ENCODE peak calls at places on chromosomes 16 and 17, in four cellular contexts. Q is lower lobe of right lung, C is HFF-Myc, E is AG04450. D is an unnamed sample.

GRCh38 chr16:24515186-24515585 is 24.2 kb upstream of the RBBP6 start:
- DNase-seq in Q (no peak), C (no peak), E (no peak), D (no peak)

GRCh38 chr17:2712300-2713043 is 908 bp upstream of the CLUH start:
- DNase-seq in Q (no peak), C (no peak), E (no peak), D (no peak)

GRCh38 chr16:2842340-2843000 is 12.4 kb downstream of the ZG16B start:
- DNase-seq in Q (peak; percentile 67), C (no peak), E (no peak), D (no peak)

GRCh38 chr16:65600629-65601028 is 478.8 kb upstream of the CDH11 start:
- DNase-seq in Q (no peak), C (peak; percentile 9), E (no peak), D (no peak)

GRCh38 chr16:4316732-4317461 is 1.0 kb downstream of the GLIS2 start:
- DNase-seq in Q (peak; percentile 84), C (no peak), E (no peak), D (no peak)

GRCh38 chr16:54455021-54455725 is 168.6 kb upstream of the IRX3 start:
- DNase-seq in Q (no peak), C (no peak), E (no peak), D (no peak)

GRCh38 chr17:66281671-66282369 is 20.6 kb upstream of the PRKCA start:
- DNase-seq in Q (no peak), C (no peak), E (no peak), D (no peak)

GRCh38 chr17:74779948-74780400 is 3.8 kb upstream of the NAT9 start:
- DNase-seq in Q (peak; percentile 85), C (no peak), E (no peak), D (no peak)

GRCh38 chr16:35370617-35371016 is 1911.2 kb downstream of the TP53TG3F start:
- DNase-seq in Q (no peak), C (no peak), E (no peak), D (no peak)

GRCh38 chr16:70661534-70661917 is 15.2 kb downstream of the IL34 start:
- DNase-seq in Q (no peak), C (no peak), E (no peak), D (no peak)

GRCh38 chr16:85187002-85187401 is 74.7 kb upstream of the CIBAR2 start:
- DNase-seq in Q (no peak), C (no peak), E (no peak), D (no peak)

GRCh38 chr17:62876664-62877411 is 68.7 kb upstream of the MARCHF10 start:
- DNase-seq in Q (no peak), C (no peak), E (no peak), D (no peak)

GRCh38 chr17:36837616-36838272 is 99.5 kb upstream of the LHX1 start:
- DNase-seq in Q (no peak), C (no peak), E (no peak), D (no peak)

GRCh38 chr17:35368086-35368824 is 5.2 kb downstream of the SLFN11 start:
- DNase-seq in Q (no peak), C (no peak), E (no peak), D (no peak)

GRCh38 chr17:44878627-44879221 is 20.5 kb downstream of the EFTUD2 start:
- DNase-seq in Q (no peak), C (no peak), E (no peak), D (no peak)

GRCh38 chr16:4846503-4846900 is 586 bp downstream of the GLYR1 start:
- DNase-seq in Q (peak; percentile 73), C (no peak), E (no peak), D (no peak)

DNA sequence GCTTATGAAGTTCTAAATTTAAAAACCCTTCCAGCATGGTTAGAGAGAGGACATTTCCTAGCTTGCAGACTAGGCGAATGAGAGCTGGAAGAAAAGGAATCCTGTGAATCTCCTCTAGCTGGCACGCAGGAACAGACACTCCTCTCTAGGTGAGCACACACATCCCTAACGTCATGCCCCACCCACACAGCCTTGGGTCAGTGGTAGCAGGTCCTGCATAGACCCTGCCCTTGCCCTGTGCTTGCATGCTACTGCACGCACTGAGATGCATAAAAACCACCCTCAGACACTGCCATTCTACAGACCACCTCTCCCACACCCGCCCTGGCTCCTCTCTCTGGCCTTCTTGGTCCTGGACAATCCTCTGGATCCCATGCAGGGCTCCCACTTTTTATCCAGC is 23.5 kb downstream of the CES1 start:
- DNase-seq in Q (no peak), C (no peak), E (no peak), D (no peak)
- H3K4me3 ChIP-seq in Q (no peak overlapping the region), C (no peak overlapping the region), E (no peak overlapping the region), D (no peak overlapping the region)

GRCh38 chr16:86554917-86555762 is at the start of gene MTHFSD:
- DNase-seq in Q (peak; percentile 94), C (peak; percentile 73), E (peak; percentile 76), D (no peak)
- TF ChIP-seq CTCF in Q (peak; percentile 8), C (no peak), E (no peak), D (no peak)

GRCh38 chr17:81286491-81287145 is 8.5 kb downstream of the SLC38A10 start:
- DNase-seq in Q (no peak), C (no peak), E (no peak), D (no peak)

GRCh38 chr17:81282876-81283275 is 12.2 kb downstream of the SLC38A10 start:
- DNase-seq in Q (no peak), C (no peak), E (no peak), D (no peak)

GRCh38 chr17:81287155-81287554 is 8.0 kb downstream of the SLC38A10 start:
- DNase-seq in Q (no peak), C (no peak), E (no peak), D (no peak)

GRCh38 chr17:81285894-81286293 is 9.2 kb downstream of the SLC38A10 start:
- DNase-seq in Q (no peak), C (no peak), E (no peak), D (no peak)

DNA sequence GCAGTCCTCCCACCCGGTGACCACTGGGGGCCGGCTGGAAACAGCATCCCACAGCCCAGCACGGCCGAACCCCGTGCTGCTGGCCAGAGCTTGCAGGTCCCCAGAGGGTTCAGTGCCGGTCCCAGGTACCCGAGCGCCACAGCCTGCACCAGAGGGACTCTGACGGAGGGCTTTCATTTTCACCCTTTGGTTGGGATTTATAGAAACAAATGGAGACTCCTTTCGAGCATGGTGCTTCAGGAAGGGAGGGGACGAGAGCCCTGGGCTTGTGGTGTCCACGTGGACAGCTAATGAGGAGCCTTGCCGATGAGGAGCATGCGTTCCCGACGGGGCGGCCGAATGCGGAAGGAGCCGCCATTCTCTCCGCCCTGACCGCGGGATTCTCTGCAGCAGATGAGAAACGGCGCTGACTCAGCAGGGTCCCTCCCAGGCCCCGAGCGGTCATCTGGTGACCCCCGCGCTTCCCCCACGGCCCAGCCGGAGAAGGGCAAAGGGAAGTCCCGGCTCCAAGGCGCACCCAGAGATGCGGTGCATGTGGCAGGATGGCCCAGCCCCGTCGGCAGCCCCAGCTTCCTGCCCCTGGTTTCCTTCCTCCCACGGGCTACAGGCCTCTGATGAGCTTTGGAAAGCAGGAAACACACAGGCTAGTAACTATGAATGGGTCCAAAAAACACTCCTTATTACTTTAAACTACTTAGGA is 9.8 kb downstream of the SLC38A10 start:
- DNase-seq in Q (peak; percentile 91), C (no peak), E (no peak), D (no peak)
- H3K4me3 ChIP-seq in Q (peak overlapping the region; percentile 51), C (no peak overlapping the region), E (no peak overlapping the region), D (no peak overlapping the region)

DNA sequence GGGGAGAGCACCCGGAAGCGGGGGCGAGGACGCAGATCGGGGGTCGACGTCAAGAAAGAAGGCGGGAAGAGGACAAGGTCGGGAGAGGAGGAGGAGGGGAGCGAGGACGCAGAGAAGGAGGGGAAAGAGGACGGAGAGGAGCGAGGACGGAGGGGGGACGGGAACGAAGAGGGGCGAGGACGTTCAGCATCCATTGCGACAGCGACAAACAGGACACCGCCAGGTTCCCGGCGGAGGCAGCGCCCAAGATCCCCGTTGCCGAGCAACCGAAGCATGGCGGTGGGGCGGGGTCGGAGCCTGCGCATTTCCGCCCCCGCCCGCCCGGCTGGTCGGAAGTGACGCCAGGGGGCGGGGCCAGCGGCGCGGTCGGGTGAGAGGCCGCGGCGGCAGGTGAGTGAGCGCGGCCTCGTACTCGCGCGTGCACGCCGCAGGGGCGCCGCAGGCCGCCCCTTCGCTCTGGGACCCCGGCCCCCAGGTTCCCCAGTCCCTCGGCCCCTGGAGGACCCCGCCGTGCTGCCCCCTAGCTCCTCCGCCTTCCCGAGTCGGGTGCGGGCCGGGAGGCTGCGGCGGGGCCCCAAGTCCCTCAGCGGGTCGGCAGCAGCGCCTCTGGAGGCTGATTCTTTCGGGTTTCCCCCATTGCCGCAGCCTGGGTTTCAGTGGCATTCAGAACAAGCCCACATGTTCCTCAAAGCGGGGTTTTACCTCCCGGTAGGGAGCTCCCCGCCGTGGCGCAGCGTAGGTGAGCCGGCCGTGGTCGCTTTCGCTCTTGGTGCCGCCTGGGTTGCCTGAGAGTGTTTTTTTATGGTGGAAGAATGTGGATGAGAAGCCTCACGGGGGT is at the start of gene FAM234A:
- DNase-seq in Q (peak; percentile 95), C (peak; percentile 67), E (peak; percentile 57), D (no peak)
- TF ChIP-seq CTCF in Q (peak; percentile 46), C (peak; percentile 26), E (peak; percentile 54), D (peak; percentile 40)